ENCODE peak calls at places on chromosome 18, in four cellular contexts. One of them, this sample, is unnamed.

GRCh38 chr18:40985441-40985840 is 969.6 kb upstream of the PIK3C3 start:
- DNase-seq in Caki2: no peak
- DNase-seq in fibroblast of pulmonary artery: no peak
- DNase-seq in GM20000: no peak
- DNase-seq in this sample: no peak

GRCh38 chr18:31250902-31251301 is 67.1 kb upstream of the DSG1 start:
- DNase-seq in Caki2: no peak
- DNase-seq in fibroblast of pulmonary artery: no peak
- DNase-seq in GM20000: no peak
- DNase-seq in this sample: no peak

GRCh38 chr18:22272242-22272641 is 102.9 kb downstream of the GATA6 start:
- DNase-seq in fibroblast of pulmonary artery: peak; percentile 13
- DNase-seq in Caki2: no peak
- DNase-seq in GM20000: no peak
- DNase-seq in this sample: no peak

GRCh38 chr18:79571221-79572092 is 108.1 kb upstream of the CTDP1 start:
- DNase-seq in Caki2: no peak
- DNase-seq in fibroblast of pulmonary artery: no peak
- DNase-seq in GM20000: no peak
- DNase-seq in this sample: no peak

GRCh38 chr18:11047156-11047555 is 102.2 kb downstream of the PIEZO2 start:
- DNase-seq in fibroblast of pulmonary artery: no peak
- DNase-seq in Caki2: peak; percentile 61
- DNase-seq in GM20000: no peak
- DNase-seq in this sample: no peak

GRCh38 chr18:46536215-46536874 is 120.7 kb downstream of the LOXHD1 start:
- DNase-seq in Caki2: peak; percentile 53
- DNase-seq in fibroblast of pulmonary artery: no peak
- DNase-seq in GM20000: no peak
- DNase-seq in this sample: peak; percentile 9

GRCh38 chr18:51068111-51068510 is 38.1 kb downstream of the SMAD4 start:
- DNase-seq in GM20000: no peak
- DNase-seq in Caki2: no peak
- DNase-seq in fibroblast of pulmonary artery: peak; percentile 69
- DNase-seq in this sample: no peak

GRCh38 chr18:48031011-48031480 is 100.6 kb upstream of the SMAD2 start:
- DNase-seq in fibroblast of pulmonary artery: peak; percentile 73
- DNase-seq in GM20000: peak; percentile 64
- DNase-seq in Caki2: peak; percentile 40
- DNase-seq in this sample: no peak

GRCh38 chr18:51417643-51418483 is 220.4 kb upstream of the MEX3C start:
- DNase-seq in GM20000: no peak
- DNase-seq in fibroblast of pulmonary artery: no peak
- DNase-seq in Caki2: no peak
- DNase-seq in this sample: no peak

GRCh38 chr18:63192885-63193349 is 126.7 kb downstream of the BCL2 start:
- DNase-seq in Caki2: no peak
- DNase-seq in GM20000: no peak
- DNase-seq in fibroblast of pulmonary artery: no peak
- DNase-seq in this sample: no peak

GRCh38 chr18:3479978-3480377 is 30.0 kb downstream of the TGIF1 start:
- DNase-seq in fibroblast of pulmonary artery: no peak
- DNase-seq in GM20000: no peak
- DNase-seq in Caki2: no peak
- DNase-seq in this sample: no peak

GRCh38 chr18:62264984-62265383 is 60.1 kb upstream of the TNFRSF11A start:
- DNase-seq in GM20000: no peak
- DNase-seq in fibroblast of pulmonary artery: no peak
- DNase-seq in Caki2: no peak
- DNase-seq in this sample: no peak

GRCh38 chr18:41731887-41732286 is 223.1 kb upstream of the PIK3C3 start:
- DNase-seq in fibroblast of pulmonary artery: peak; percentile 60
- DNase-seq in Caki2: no peak
- DNase-seq in GM20000: no peak
- DNase-seq in this sample: no peak

GRCh38 chr18:61967242-61967891 is 74.6 kb upstream of the RNF152 start:
- DNase-seq in Caki2: no peak
- DNase-seq in fibroblast of pulmonary artery: no peak
- DNase-seq in GM20000: no peak
- DNase-seq in this sample: no peak

GRCh38 chr18:59050661-59051057 is 89.0 kb upstream of the SEC11C start:
- DNase-seq in Caki2: no peak
- DNase-seq in GM20000: no peak
- DNase-seq in fibroblast of pulmonary artery: no peak
- DNase-seq in this sample: no peak

GRCh38 chr18:29164993-29165599 is 988.2 kb upstream of the CDH2 start:
- DNase-seq in GM20000: no peak
- DNase-seq in Caki2: peak; percentile 50
- DNase-seq in fibroblast of pulmonary artery: peak; percentile 92
- DNase-seq in this sample: peak; percentile 87

GRCh38 chr18:9619545-9619944 is 5.2 kb upstream of the PPP4R1 start:
- DNase-seq in fibroblast of pulmonary artery: peak; percentile 75
- DNase-seq in Caki2: peak; percentile 59
- DNase-seq in GM20000: no peak
- DNase-seq in this sample: no peak

GRCh38 chr18:13112982-13113381 is 105.6 kb upstream of the LDLRAD4 start:
- DNase-seq in GM20000: no peak
- DNase-seq in fibroblast of pulmonary artery: peak; percentile 67
- DNase-seq in Caki2: no peak
- DNase-seq in this sample: no peak

GRCh38 chr18:6624729-6625308 is 104.7 kb upstream of the ARHGAP28 start:
- DNase-seq in GM20000: no peak
- DNase-seq in fibroblast of pulmonary artery: peak; percentile 61
- DNase-seq in Caki2: no peak
- DNase-seq in this sample: no peak

GRCh38 chr18:79755496-79756142 is 42.1 kb upstream of the KCNG2 start:
- DNase-seq in fibroblast of pulmonary artery: no peak
- DNase-seq in Caki2: no peak
- DNase-seq in GM20000: no peak
- DNase-seq in this sample: no peak

GRCh38 chr18:10072659-10073309 is 159.0 kb downstream of the VAPA start:
- DNase-seq in Caki2: no peak
- DNase-seq in GM20000: no peak
- DNase-seq in fibroblast of pulmonary artery: peak; percentile 22
- DNase-seq in this sample: no peak

GRCh38 chr18:49566217-49566616 is 4.4 kb downstream of the LIPG start:
- DNase-seq in Caki2: no peak
- DNase-seq in GM20000: no peak
- DNase-seq in fibroblast of pulmonary artery: no peak
- DNase-seq in this sample: no peak

GRCh38 chr18:52451252-52451651 is 111.3 kb downstream of the DCC start:
- DNase-seq in Caki2: no peak
- DNase-seq in fibroblast of pulmonary artery: no peak
- DNase-seq in GM20000: no peak
- DNase-seq in this sample: no peak

GRCh38 chr18:48024891-48025660 is 94.6 kb upstream of the SMAD2 start:
- DNase-seq in Caki2: no peak
- DNase-seq in GM20000: no peak
- DNase-seq in fibroblast of pulmonary artery: no peak
- DNase-seq in this sample: no peak

GRCh38 chr18:74994502-74995403 is 214.2 kb downstream of the PTGR3 start:
- DNase-seq in Caki2: peak; percentile 6
- DNase-seq in fibroblast of pulmonary artery: no peak
- DNase-seq in GM20000: peak; percentile 56
- DNase-seq in this sample: no peak